ENCODE peak calls at places on chromosome 2, in seven cellular contexts. Y is NCI-H2171 treated with DMSO at 0.1 percent for 48 hours; R is lower leg skin; I is iPS-NIHi11; E is astrocyte; T is osteoblast; O is activated naive CD8-positive, alpha-beta T cell treated with anti-CD3 and anti-CD28 coated beads, Interleukin-2, amount 10 ng/mL, durations not matched to agents 7 days and 5 days. M is an unnamed sample.

GRCh38 chr2:140085674-140086073 is 1305.5 kb upstream of the NXPH2 start:
- DNase-seq in Y (peak), R (no peak), I (no peak), E (no peak), T (no peak), O (no peak), M (no peak)

GRCh38 chr2:127052068-127052770 is 54.7 kb downstream of the BIN1 start:
- DNase-seq in Y (no peak), R (no peak), I (no peak), E (no peak), T (peak), O (peak), M (peak)

GRCh38 chr2:9971105-9971818 is 19.8 kb downstream of the GRHL1 start:
- DNase-seq in Y (no peak), R (no peak), I (no peak), E (peak), T (no peak), O (no peak), M (no peak)

GRCh38 chr2:204645018-204645775 is 99.9 kb downstream of the PARD3B start:
- DNase-seq in Y (no peak), R (no peak), I (no peak), E (peak), T (no peak), O (no peak), M (no peak)

GRCh38 chr2:36395866-36396265 is 40.3 kb downstream of the CRIM1 start:
- DNase-seq in Y (no peak), R (no peak), I (no peak), E (peak), T (no peak), O (no peak), M (no peak)

GRCh38 chr2:120632796-120633646 is 102.6 kb upstream of the GLI2 start:
- DNase-seq in Y (peak), R (no peak), I (peak), E (no peak), T (peak), O (no peak), M (no peak)

GRCh38 chr2:43018179-43019024 is 208.0 kb downstream of the ZFP36L2 start:
- DNase-seq in Y (no peak), R (peak), I (no peak), E (peak), T (peak), O (no peak), M (peak)

GRCh38 chr2:133262888-133263287 is 305.4 kb downstream of the NCKAP5 start:
- DNase-seq in Y (no peak), R (no peak), I (no peak), E (no peak), T (no peak), O (no peak), M (no peak)

GRCh38 chr2:3290655-3291054 is 87.0 kb downstream of the EIPR1 start:
- DNase-seq in Y (no peak), R (no peak), I (no peak), E (no peak), T (peak), O (no peak), M (peak)